ENCODE peak calls at places on chromosomes 12 and 14, in six cellular contexts. X, U, M, I, Y and L are unnamed samples. For H3K4me1 and H3K27me3, the result is how much of the 10 kb centered on the place peaks cover.

GRCh38 chr12:27851311-27851710 is 71.3 kb upstream of the MANSC4 start:
- DNase-seq in X (no peak), U (no peak), M (no peak), I (no peak), Y (no peak), L (no peak)

GRCh38 chr12:65464930-65465329 is 186.4 kb downstream of the MSRB3 start:
- DNase-seq in X (no peak), U (no peak), M (no peak), I (peak), Y (no peak), L (no peak)

GRCh38 chr12:41981758-41982157 is 162.9 kb downstream of the GXYLT1 start:
- DNase-seq in X (no peak), U (no peak), M (no peak), I (no peak), Y (no peak), L (no peak)

GRCh38 chr12:65529771-65530435 is 251.4 kb downstream of the MSRB3 start:
- DNase-seq in X (no peak), U (no peak), M (no peak), I (no peak), Y (no peak), L (no peak)

GRCh38 chr12:66508025-66508424 is 170.9 kb downstream of the GRIP1 start:
- DNase-seq in X (no peak), U (no peak), M (no peak), I (no peak), Y (no peak), L (no peak)

GRCh38 chr14:101367421-101368261 is 193.7 kb upstream of the DIO3 start:
- DNase-seq in X (no peak), U (no peak), M (no peak), I (no peak), Y (peak), L (no peak)

GRCh38 chr14:69088523-69089445 is 64.1 kb downstream of the DCAF5 start:
- DNase-seq in X (no peak), U (no peak), M (no peak), I (peak), Y (no peak), L (no peak)

GRCh38 chr12:68234140-68234539 is 8.5 kb upstream of the IL26 start:
- DNase-seq in X (no peak), U (no peak), M (no peak), I (no peak), Y (no peak), L (no peak)

GRCh38 chr14:100761481-100761880 is 34.8 kb downstream of the DLK1 start:
- DNase-seq in X (no peak), U (no peak), M (no peak), I (peak), Y (no peak), L (no peak)

GRCh38 chr12:92032965-92033364 is 112.7 kb downstream of the BTG1 start:
- DNase-seq in X (no peak), U (no peak), M (no peak), I (peak), Y (no peak), L (no peak)
- H3K4me1 ChIP-seq in X (under half), U (under half), M (half or more), I (under half), Y (under half), L (under half)

DNA sequence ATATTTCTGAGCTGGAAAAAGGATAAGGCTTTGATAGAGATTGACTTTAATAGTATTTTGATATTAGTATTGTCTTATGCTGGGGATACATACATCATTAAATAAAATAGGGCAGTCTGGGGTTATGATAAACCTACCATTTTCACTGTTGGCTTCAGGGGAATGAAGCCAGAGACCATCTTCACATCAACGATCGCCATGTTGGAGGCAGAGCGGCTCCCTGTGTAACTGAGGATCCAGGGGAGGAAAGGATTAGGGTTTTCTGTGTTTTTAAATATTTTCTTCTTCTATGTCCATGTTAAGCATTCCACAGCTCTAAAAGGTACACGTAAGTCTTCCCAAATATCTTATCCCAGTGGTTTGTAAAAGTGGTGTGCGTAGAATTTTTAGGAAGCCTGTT is 45.4 kb downstream of the A2M start:
- DNase-seq in X (no peak), U (no peak), M (no peak), I (no peak), Y (no peak), L (no peak)
- H3K27me3 ChIP-seq in X (under half), U (under half), M (under half), I (under half), Y (under half), L (under half)

GRCh38 chr14:70780396-70781075 is 28.8 kb downstream of the MAP3K9 start:
- DNase-seq in X (no peak), U (no peak), M (peak), I (no peak), Y (peak), L (no peak)
- H3K4me1 ChIP-seq in X (under half), U (under half), M (under half), I (under half), Y (under half), L (under half)

GRCh38 chr12:94167071-94167806 is 18.9 kb downstream of the PLXNC1 start:
- DNase-seq in X (no peak), U (no peak), M (no peak), I (no peak), Y (no peak), L (no peak)
- H3K27me3 ChIP-seq in X (under half), U (under half), M (under half), I (under half), Y (under half), L (under half)

GRCh38 chr12:32240210-32240609 is 133.6 kb downstream of the BICD1 start:
- DNase-seq in X (no peak), U (no peak), M (no peak), I (no peak), Y (no peak), L (no peak)

GRCh38 chr12:32229971-32230606 is 123.4 kb downstream of the BICD1 start:
- DNase-seq in X (no peak), U (no peak), M (no peak), I (no peak), Y (no peak), L (no peak)

GRCh38 chr12:32233568-32233967 is 126.9 kb downstream of the BICD1 start:
- DNase-seq in X (no peak), U (no peak), M (no peak), I (no peak), Y (no peak), L (no peak)

GRCh38 chr12:32230607-32230982 is 123.9 kb downstream of the BICD1 start:
- DNase-seq in X (no peak), U (no peak), M (no peak), I (no peak), Y (no peak), L (peak)

GRCh38 chr12:32235251-32235650 is 128.6 kb downstream of the BICD1 start:
- DNase-seq in X (no peak), U (no peak), M (no peak), I (no peak), Y (no peak), L (no peak)
- H3K4me1 ChIP-seq in X (under half), U (under half), M (under half), I (under half), Y (under half), L (under half)

DNA sequence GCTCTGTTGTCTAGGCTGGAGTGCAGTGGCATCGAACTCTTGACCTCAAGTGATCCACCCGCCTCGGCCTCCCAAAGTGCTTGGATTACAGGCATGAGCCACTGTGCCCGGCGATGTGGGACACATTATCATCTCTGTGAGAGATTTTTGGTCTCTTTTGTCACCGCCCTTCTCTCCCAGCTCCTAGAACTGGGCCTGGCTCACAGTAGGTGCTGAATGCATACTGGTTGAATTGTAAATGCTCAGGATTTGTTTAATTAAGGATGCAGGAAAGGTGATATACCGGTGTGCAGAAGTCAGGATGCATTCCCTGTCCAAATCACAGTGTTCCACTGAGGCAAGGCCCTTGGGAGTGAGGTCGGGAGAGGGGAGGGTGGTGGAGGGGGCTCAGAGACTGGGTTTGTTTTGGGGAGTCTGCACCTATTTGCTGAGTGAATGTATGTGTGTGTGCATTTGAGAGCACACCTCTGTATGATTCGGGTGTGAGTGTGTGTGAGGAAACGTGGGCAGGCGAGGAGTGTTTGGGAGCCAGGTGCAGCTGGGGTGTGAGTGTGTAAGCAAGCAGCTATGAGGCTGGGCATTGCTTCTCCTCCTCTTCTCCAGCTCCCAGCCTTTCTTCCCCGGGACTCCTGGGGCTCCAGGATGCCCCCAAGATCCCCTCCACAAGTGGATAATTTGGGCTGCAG is 1.0 kb upstream of the KRT18 start:
- DNase-seq in X (no peak), U (no peak), M (no peak), I (no peak), Y (no peak), L (no peak)
- H3K27me3 ChIP-seq in X (under half), U (under half), M (under half), I (under half), Y (under half), L (under half)

DNA sequence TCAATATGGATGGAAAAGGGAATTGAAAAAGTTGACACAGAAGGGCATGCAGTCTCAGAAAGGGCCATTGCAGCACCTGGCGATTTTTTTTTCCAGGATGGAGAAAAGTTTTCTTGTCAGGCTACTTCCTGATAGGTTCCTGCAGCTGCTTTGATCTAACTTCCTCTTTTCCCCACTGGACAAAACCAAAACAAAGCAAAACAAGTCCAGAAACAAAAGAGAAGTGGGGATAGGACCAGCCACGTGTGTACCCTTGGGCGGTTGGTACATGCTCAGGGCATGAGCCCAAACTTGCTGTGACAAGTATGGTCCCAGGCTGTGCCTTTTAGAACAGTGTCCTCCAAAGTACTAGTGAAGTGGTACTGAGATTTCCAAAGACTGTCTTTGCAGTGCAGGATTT is 89.8 kb downstream of the CHST11 start:
- DNase-seq in X (no peak), U (no peak), M (no peak), I (no peak), Y (no peak), L (no peak)
- H3K4me1 ChIP-seq in X (under half), U (under half), M (under half), I (under half), Y (under half), L (under half)